ENCODE peak calls at places on chromosomes 12 and 14, in five cellular contexts. X, T, D, H and Y are unnamed samples. For H3K4me1, the result is how much of the 10 kb centered on the place peaks cover.

GRCh38 chr12:98644433-98644711 is 216 bp downstream of the IKBIP start:
- DNase-seq in X (no peak), T (no peak), D (no peak), H (no peak), Y (peak)

GRCh38 chr14:105442125-105442524 is 22.5 kb downstream of the MTA1 start:
- DNase-seq in X (no peak), T (no peak), D (no peak), H (no peak), Y (no peak)

GRCh38 chr12:2686280-2686646 is 108.5 kb upstream of the FKBP4 start:
- DNase-seq in X (no peak), T (no peak), D (no peak), H (peak), Y (no peak)

GRCh38 chr12:69068431-69068830 is 135.5 kb upstream of the CPM start:
- DNase-seq in X (no peak), T (no peak), D (no peak), H (peak), Y (no peak)

GRCh38 chr14:43651896-43652295 is 855.2 kb downstream of the FSCB start:
- DNase-seq in X (no peak), T (no peak), D (no peak), H (no peak), Y (no peak)

GRCh38 chr12:13061377-13061776 is 17.2 kb downstream of the FAM234B start:
- DNase-seq in X (no peak), T (no peak), D (no peak), H (no peak), Y (no peak)

GRCh38 chr14:99969673-99970322 is 95.4 kb upstream of the EVL start:
- DNase-seq in X (no peak), T (no peak), D (no peak), H (no peak), Y (no peak)

GRCh38 chr12:39587247-39587646 is 32.4 kb downstream of the ABCD2 start:
- DNase-seq in X (no peak), T (peak), D (peak), H (no peak), Y (peak)

GRCh38 chr12:17334784-17335183 is 728.8 kb upstream of the LMO3 start:
- DNase-seq in X (no peak), T (no peak), D (no peak), H (no peak), Y (no peak)

GRCh38 chr14:97641827-97642226 is 844.6 kb downstream of the VRK1 start:
- DNase-seq in X (no peak), T (no peak), D (no peak), H (no peak), Y (no peak)

GRCh38 chr14:34322940-34323418 is 139.1 kb downstream of the SPTSSA start:
- DNase-seq in X (peak), T (peak), D (peak), H (peak), Y (peak)

GRCh38 chr14:32681598-32681997 is 257.1 kb upstream of the NPAS3 start:
- DNase-seq in X (no peak), T (no peak), D (no peak), H (no peak), Y (no peak)

GRCh38 chr12:128120035-128120434 is 146.9 kb upstream of the TMEM132C start:
- DNase-seq in X (no peak), T (no peak), D (no peak), H (no peak), Y (no peak)

GRCh38 chr14:105330491-105330895 is 15.9 kb downstream of the PACS2 start:
- DNase-seq in X (no peak), T (no peak), D (no peak), H (no peak), Y (peak)

GRCh38 chr12:103814436-103814835 is 26.6 kb downstream of the NT5DC3 start:
- DNase-seq in X (no peak), T (no peak), D (no peak), H (no peak), Y (no peak)

GRCh38 chr12:121968880-121969279 is 50.5 kb downstream of the CFAP251 start:
- DNase-seq in X (no peak), T (no peak), D (no peak), H (no peak), Y (no peak)

GRCh38 chr14:94710731-94711130 is 59.2 kb downstream of the GSC start:
- DNase-seq in X (no peak), T (no peak), D (no peak), H (no peak), Y (no peak)

GRCh38 chr12:75831413-75831812 is 200.2 kb downstream of the PHLDA1 start:
- DNase-seq in X (no peak), T (no peak), D (no peak), H (no peak), Y (no peak)

GRCh38 chr14:41476526-41476925 is 130.2 kb upstream of the LRFN5 start:
- DNase-seq in X (no peak), T (no peak), D (no peak), H (no peak), Y (no peak)

GRCh38 chr14:100524233-100524932 is 62.8 kb downstream of the BEGAIN start:
- DNase-seq in X (no peak), T (no peak), D (no peak), H (no peak), Y (no peak)

GRCh38 chr12:113912761-113913295 is 53.3 kb downstream of the RBM19 start:
- DNase-seq in X (peak), T (peak), D (peak), H (peak), Y (peak)

GRCh38 chr12:131948166-131948712 is 1.5 kb upstream of the EP400 start:
- DNase-seq in X (no peak), T (no peak), D (no peak), H (no peak), Y (no peak)

GRCh38 chr12:104763163-104763805 is 194.8 kb downstream of the SLC41A2 start:
- DNase-seq in X (no peak), T (no peak), D (no peak), H (no peak), Y (no peak)

GRCh38 chr12:133130808-133131128 is 341 bp downstream of the ZNF10 start:
- DNase-seq in X (peak), T (peak), D (no peak), H (peak), Y (peak)

GRCh38 chr14:53064461-53064860 is 88.7 kb downstream of the DDHD1 start:
- DNase-seq in X (no peak), T (no peak), D (no peak), H (no peak), Y (no peak)

GRCh38 chr14:81679226-81679625 is 145.6 kb upstream of the SEL1L start:
- DNase-seq in X (no peak), T (no peak), D (no peak), H (no peak), Y (no peak)

GRCh38 chr14:68192935-68193334 is 373.4 kb downstream of the RAD51B start:
- DNase-seq in X (no peak), T (no peak), D (no peak), H (no peak), Y (no peak)

GRCh38 chr14:68191567-68192321 is 372.2 kb downstream of the RAD51B start:
- DNase-seq in X (no peak), T (no peak), D (no peak), H (peak), Y (no peak)

GRCh38 chr14:68195126-68195525 is 375.5 kb downstream of the RAD51B start:
- DNase-seq in X (no peak), T (no peak), D (no peak), H (no peak), Y (no peak)

GRCh38 chr14:68190032-68190431 is 370.5 kb downstream of the RAD51B start:
- DNase-seq in X (no peak), T (no peak), D (no peak), H (no peak), Y (no peak)

GRCh38 chr14:68193970-68194634 is 374.5 kb downstream of the RAD51B start:
- DNase-seq in X (no peak), T (no peak), D (no peak), H (no peak), Y (no peak)
- H3K4me1 ChIP-seq in X (under half), T (under half), D (under half), H (under half), Y (under half)

GRCh38 chr12:49342914-49343731 is 3.6 kb upstream of the DNAJC22 start:
- DNase-seq in X (no peak), T (no peak), D (no peak), H (no peak), Y (no peak)
- H3K4me1 ChIP-seq in X (half or more), T (under half), D (half or more), H (under half), Y (under half)

GRCh38 chr14:68728342-68729106 is 64.3 kb downstream of the ZFP36L1 start:
- DNase-seq in X (no peak), T (no peak), D (no peak), H (no peak), Y (no peak)
- H3K4me1 ChIP-seq in X (under half), T (under half), D (under half), H (under half), Y (under half)

GRCh38 chr12:119718141-119718540 is 50.2 kb downstream of the PRKAB1 start:
- DNase-seq in X (no peak), T (no peak), D (no peak), H (no peak), Y (no peak)
- H3K4me1 ChIP-seq in X (under half), T (under half), D (under half), H (under half), Y (under half)

GRCh38 chr12:84793558-84794367 is 118.8 kb downstream of the SLC6A15 start:
- DNase-seq in X (no peak), T (no peak), D (no peak), H (no peak), Y (no peak)
- H3K4me1 ChIP-seq in X (under half), T (under half), D (under half), H (under half), Y (under half)

GRCh38 chr14:65354131-65354530 is 58.4 kb upstream of the FUT8 start:
- DNase-seq in X (no peak), T (no peak), D (no peak), H (no peak), Y (no peak)
- H3K4me1 ChIP-seq in X (under half), T (under half), D (under half), H (under half), Y (under half)

GRCh38 chr12:106357549-106358409 is at the start of gene POLR3B:
- DNase-seq in X (peak), T (peak), D (peak), H (peak), Y (peak)

GRCh38 chr12:106358410-106359241 is 1.1 kb downstream of the POLR3B start:
- DNase-seq in X (no peak), T (peak), D (no peak), H (peak), Y (peak)

GRCh38 chr12:106359620-106360399 is 2.3 kb downstream of the POLR3B start:
- DNase-seq in X (no peak), T (no peak), D (no peak), H (no peak), Y (no peak)

GRCh38 chr12:106362971-106363370 is 5.4 kb downstream of the POLR3B start:
- DNase-seq in X (no peak), T (no peak), D (no peak), H (no peak), Y (no peak)

DNA sequence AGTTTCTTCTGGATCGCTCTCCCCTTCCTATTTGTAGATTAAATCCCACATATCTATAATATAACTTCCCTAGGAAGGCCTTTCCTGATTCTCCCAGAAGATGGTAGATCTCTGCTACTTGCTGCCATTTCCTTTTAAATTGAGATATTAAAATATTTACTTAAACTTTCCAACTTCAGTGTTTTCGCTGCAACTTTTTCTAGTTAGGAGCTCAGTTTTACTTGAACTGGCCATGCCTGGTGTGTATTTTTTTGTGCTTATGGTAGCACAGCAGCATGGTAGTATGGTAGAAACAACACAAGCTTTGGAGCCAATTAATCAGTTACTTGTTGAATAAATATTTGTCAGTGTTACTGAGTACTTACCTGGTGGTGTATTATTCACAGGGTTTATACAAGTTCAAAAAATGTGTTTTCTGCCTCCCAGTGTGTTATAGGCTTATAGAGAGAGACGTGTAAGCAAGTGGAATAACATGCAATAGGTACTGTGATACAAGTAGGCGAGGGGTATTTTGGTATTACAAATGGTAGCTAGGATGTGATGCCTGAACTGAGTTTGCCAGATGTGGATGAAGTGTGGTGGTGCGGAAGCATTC is 2.9 kb downstream of the POLR3B start:
- DNase-seq in X (no peak), T (no peak), D (no peak), H (no peak), Y (no peak)
- H3K4me1 ChIP-seq in X (under half), T (under half), D (under half), H (under half), Y (under half)

DNA sequence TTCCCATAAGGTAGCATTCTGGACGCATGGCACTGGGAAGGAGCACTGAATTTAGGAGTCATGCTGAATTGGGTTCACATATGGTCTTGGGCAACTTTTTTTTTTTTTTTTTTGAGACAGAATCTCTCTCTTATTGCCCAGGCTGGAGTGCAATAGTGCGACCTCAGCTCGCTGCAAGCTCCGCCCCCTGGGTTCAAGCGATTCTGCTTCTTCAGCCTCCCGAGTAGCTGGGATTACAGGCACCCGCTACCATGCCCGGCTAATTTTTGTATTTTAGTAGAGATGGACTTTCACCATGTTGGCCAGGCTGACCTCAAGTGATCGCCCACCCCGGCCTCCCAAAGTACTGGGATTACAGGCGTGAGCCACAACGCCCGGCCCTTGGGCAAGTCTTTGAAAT is 13.3 kb downstream of the DIP2B start:
- DNase-seq in X (no peak), T (no peak), D (no peak), H (no peak), Y (no peak)
- H3K4me1 ChIP-seq in X (half or more), T (under half), D (half or more), H (under half), Y (under half)

GRCh38 chr14:75246546-75247285 is 31.9 kb upstream of the FOS start:
- DNase-seq in X (no peak), T (no peak), D (no peak), H (no peak), Y (no peak)
- H3K4me1 ChIP-seq in X (half or more), T (under half), D (under half), H (under half), Y (under half)

DNA sequence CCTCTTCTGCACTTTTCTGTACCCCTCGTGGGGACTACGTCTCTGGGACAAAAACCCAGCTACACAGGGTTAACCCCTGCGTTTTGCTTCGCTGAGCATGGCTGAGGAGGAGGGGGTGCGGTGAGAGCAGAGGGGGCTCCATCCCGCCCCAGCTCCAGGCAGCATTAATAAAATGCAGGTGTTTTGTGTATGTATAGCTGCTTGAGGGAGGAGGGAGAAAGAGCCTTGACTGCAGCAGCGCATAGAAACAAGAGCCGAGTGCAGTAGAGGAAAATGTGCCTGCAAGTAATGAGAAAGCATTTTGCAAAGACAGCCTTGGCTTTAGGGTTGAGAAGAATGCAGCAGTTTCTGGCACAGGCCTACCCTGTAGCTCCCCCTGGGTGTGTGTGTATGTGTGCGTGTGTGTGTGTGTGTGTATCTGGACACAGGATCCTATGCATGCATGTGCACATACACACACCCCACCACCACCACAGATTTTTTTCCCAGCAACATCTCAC is 103.9 kb downstream of the ZFP36L1 start:
- DNase-seq in X (no peak), T (peak), D (no peak), H (no peak), Y (peak)
- H3K4me1 ChIP-seq in X (under half), T (under half), D (under half), H (under half), Y (under half)